ENCODE peak calls at places on chromosomes 7 and 10, in seven cellular contexts. One of them, this sample, is unnamed.
A peak's percentile ranks its signal among the peaks of the same experiment; 100 is the strongest.

GRCh38 chr7:120775703-120776265 is 82.2 kb downstream of the TSPAN12 start:
- DNase-seq in CD8-positive, alpha-beta T cell: no peak
- DNase-seq in HAP-1: no peak
- DNase-seq in tibial artery: no peak
- DNase-seq in PC-9: no peak
- DNase-seq in stomach: no peak
- DNase-seq in PC-3: no peak
- DNase-seq in this sample: no peak

GRCh38 chr7:5423844-5424688 is 432 bp upstream of the TNRC18 start:
- DNase-seq in HAP-1: peak; percentile 98
- DNase-seq in PC-9: peak; percentile 93
- DNase-seq in PC-3: peak; percentile 97
- DNase-seq in CD8-positive, alpha-beta T cell: no peak
- DNase-seq in stomach: peak; percentile 96
- DNase-seq in tibial artery: peak; percentile 97
- DNase-seq in this sample: peak; percentile 96

GRCh38 chr10:15230257-15230656 is 61.8 kb upstream of the NMT2 start:
- DNase-seq in PC-3: no peak
- DNase-seq in HAP-1: no peak
- DNase-seq in tibial artery: no peak
- DNase-seq in PC-9: no peak
- DNase-seq in stomach: no peak
- DNase-seq in CD8-positive, alpha-beta T cell: no peak
- DNase-seq in this sample: no peak

GRCh38 chr10:73262105-73262730 is 9.8 kb upstream of the MRPS16 start:
- DNase-seq in PC-3: peak; percentile 100
- DNase-seq in stomach: no peak
- DNase-seq in HAP-1: no peak
- DNase-seq in CD8-positive, alpha-beta T cell: no peak
- DNase-seq in tibial artery: no peak
- DNase-seq in PC-9: peak; percentile 85
- DNase-seq in this sample: peak; percentile 70

GRCh38 chr7:45217358-45217757 is 59.8 kb downstream of the RAMP3 start:
- DNase-seq in tibial artery: no peak
- DNase-seq in PC-9: no peak
- DNase-seq in PC-3: peak; percentile 46
- DNase-seq in HAP-1: peak; percentile 37
- DNase-seq in CD8-positive, alpha-beta T cell: no peak
- DNase-seq in stomach: no peak
- DNase-seq in this sample: no peak

GRCh38 chr10:113780681-113781250 is 29.3 kb downstream of the PLEKHS1 start:
- DNase-seq in stomach: no peak
- DNase-seq in PC-9: no peak
- DNase-seq in HAP-1: peak; percentile 21
- DNase-seq in tibial artery: no peak
- DNase-seq in PC-3: no peak
- DNase-seq in CD8-positive, alpha-beta T cell: no peak
- DNase-seq in this sample: no peak

GRCh38 chr10:116398224-116398623 is 29.4 kb upstream of the PNLIPRP3 start:
- DNase-seq in CD8-positive, alpha-beta T cell: no peak
- DNase-seq in PC-3: no peak
- DNase-seq in stomach: no peak
- DNase-seq in HAP-1: no peak
- DNase-seq in tibial artery: no peak
- DNase-seq in PC-9: no peak
- DNase-seq in this sample: no peak

GRCh38 chr7:12965767-12966166 is 278.3 kb downstream of the ARL4A start:
- DNase-seq in HAP-1: no peak
- DNase-seq in PC-9: peak; percentile 48
- DNase-seq in PC-3: peak; percentile 19
- DNase-seq in tibial artery: no peak
- DNase-seq in stomach: no peak
- DNase-seq in CD8-positive, alpha-beta T cell: no peak
- DNase-seq in this sample: no peak

GRCh38 chr7:64889686-64890162 is 13.3 kb upstream of the ZNF273 start:
- DNase-seq in CD8-positive, alpha-beta T cell: no peak
- DNase-seq in HAP-1: no peak
- DNase-seq in PC-3: no peak
- DNase-seq in tibial artery: no peak
- DNase-seq in stomach: no peak
- DNase-seq in PC-9: no peak
- DNase-seq in this sample: no peak

GRCh38 chr10:13268841-13269240 is 31.0 kb downstream of the PHYH start:
- DNase-seq in PC-9: no peak
- DNase-seq in PC-3: no peak
- DNase-seq in tibial artery: no peak
- DNase-seq in HAP-1: no peak
- DNase-seq in CD8-positive, alpha-beta T cell: no peak
- DNase-seq in stomach: no peak
- DNase-seq in this sample: no peak

GRCh38 chr10:122663516-122664130 is 36.0 kb downstream of the C10orf120 start:
- DNase-seq in HAP-1: no peak
- DNase-seq in tibial artery: no peak
- DNase-seq in stomach: no peak
- DNase-seq in PC-3: no peak
- DNase-seq in PC-9: no peak
- DNase-seq in CD8-positive, alpha-beta T cell: no peak
- DNase-seq in this sample: no peak

GRCh38 chr7:112204072-112204775 is 2.0 kb downstream of the DOCK4 start:
- DNase-seq in stomach: no peak
- DNase-seq in CD8-positive, alpha-beta T cell: no peak
- DNase-seq in PC-9: no peak
- DNase-seq in tibial artery: no peak
- DNase-seq in HAP-1: no peak
- DNase-seq in PC-3: peak; percentile 19
- DNase-seq in this sample: peak; percentile 29

GRCh38 chr7:158192184-158192835 is 395.3 kb downstream of the PTPRN2 start:
- DNase-seq in PC-9: no peak
- DNase-seq in HAP-1: no peak
- DNase-seq in tibial artery: no peak
- DNase-seq in PC-3: no peak
- DNase-seq in stomach: no peak
- DNase-seq in CD8-positive, alpha-beta T cell: no peak
- DNase-seq in this sample: no peak

GRCh38 chr10:71964669-71965515 is 697 bp downstream of the CHST3 start:
- DNase-seq in HAP-1: peak; percentile 57
- DNase-seq in stomach: peak; percentile 63
- DNase-seq in PC-3: peak; percentile 66
- DNase-seq in tibial artery: peak; percentile 85
- DNase-seq in PC-9: peak; percentile 63
- DNase-seq in CD8-positive, alpha-beta T cell: no peak
- DNase-seq in this sample: peak; percentile 78

GRCh38 chr10:132599712-132600111 is 62.1 kb downstream of the INPP5A start:
- DNase-seq in CD8-positive, alpha-beta T cell: no peak
- DNase-seq in PC-9: no peak
- DNase-seq in PC-3: no peak
- DNase-seq in stomach: no peak
- DNase-seq in HAP-1: no peak
- DNase-seq in tibial artery: no peak
- DNase-seq in this sample: no peak

GRCh38 chr7:10934292-10934691 is 39.4 kb upstream of the PHF14 start:
- DNase-seq in PC-3: no peak
- DNase-seq in PC-9: no peak
- DNase-seq in tibial artery: no peak
- DNase-seq in CD8-positive, alpha-beta T cell: no peak
- DNase-seq in stomach: no peak
- DNase-seq in HAP-1: no peak
- DNase-seq in this sample: no peak

GRCh38 chr7:95433129-95433528 is 1.7 kb downstream of the PON2 start:
- DNase-seq in CD8-positive, alpha-beta T cell: no peak
- DNase-seq in stomach: no peak
- DNase-seq in PC-3: no peak
- DNase-seq in HAP-1: no peak
- DNase-seq in PC-9: no peak
- DNase-seq in tibial artery: no peak
- DNase-seq in this sample: no peak

GRCh38 chr10:68997216-68997615 is 8.6 kb downstream of the KIFBP start:
- DNase-seq in tibial artery: no peak
- DNase-seq in PC-3: no peak
- DNase-seq in stomach: no peak
- DNase-seq in HAP-1: no peak
- DNase-seq in PC-9: no peak
- DNase-seq in CD8-positive, alpha-beta T cell: no peak
- DNase-seq in this sample: no peak

GRCh38 chr10:86693721-86694369 is 25.5 kb downstream of the LDB3 start:
- DNase-seq in PC-9: no peak
- DNase-seq in CD8-positive, alpha-beta T cell: no peak
- DNase-seq in tibial artery: peak; percentile 52
- DNase-seq in stomach: peak; percentile 63
- DNase-seq in HAP-1: peak; percentile 80
- DNase-seq in PC-3: peak; percentile 35
- DNase-seq in this sample: peak; percentile 71

GRCh38 chr10:67812007-67812406 is 26.0 kb downstream of the DNAJC12 start:
- DNase-seq in HAP-1: no peak
- DNase-seq in PC-9: no peak
- DNase-seq in CD8-positive, alpha-beta T cell: no peak
- DNase-seq in stomach: no peak
- DNase-seq in tibial artery: no peak
- DNase-seq in PC-3: no peak
- DNase-seq in this sample: no peak

GRCh38 chr7:50206521-50207250 is 97.8 kb upstream of the IKZF1 start:
- DNase-seq in PC-3: no peak
- DNase-seq in PC-9: no peak
- DNase-seq in stomach: no peak
- DNase-seq in CD8-positive, alpha-beta T cell: peak; percentile 63
- DNase-seq in HAP-1: no peak
- DNase-seq in tibial artery: no peak
- DNase-seq in this sample: no peak

GRCh38 chr10:86971146-86971991 is 3.1 kb downstream of the ADIRF start:
- DNase-seq in PC-3: peak; percentile 87
- DNase-seq in tibial artery: peak; percentile 92
- DNase-seq in HAP-1: no peak
- DNase-seq in stomach: peak; percentile 91
- DNase-seq in PC-9: peak; percentile 66
- DNase-seq in CD8-positive, alpha-beta T cell: peak; percentile 91
- DNase-seq in this sample: peak; percentile 95

GRCh38 chr7:30226593-30227268 is 57.7 kb upstream of the ZNRF2 start:
- DNase-seq in HAP-1: peak; percentile 71
- DNase-seq in PC-3: peak; percentile 67
- DNase-seq in tibial artery: no peak
- DNase-seq in PC-9: peak; percentile 60
- DNase-seq in CD8-positive, alpha-beta T cell: no peak
- DNase-seq in stomach: peak; percentile 75
- DNase-seq in this sample: no peak

DNA sequence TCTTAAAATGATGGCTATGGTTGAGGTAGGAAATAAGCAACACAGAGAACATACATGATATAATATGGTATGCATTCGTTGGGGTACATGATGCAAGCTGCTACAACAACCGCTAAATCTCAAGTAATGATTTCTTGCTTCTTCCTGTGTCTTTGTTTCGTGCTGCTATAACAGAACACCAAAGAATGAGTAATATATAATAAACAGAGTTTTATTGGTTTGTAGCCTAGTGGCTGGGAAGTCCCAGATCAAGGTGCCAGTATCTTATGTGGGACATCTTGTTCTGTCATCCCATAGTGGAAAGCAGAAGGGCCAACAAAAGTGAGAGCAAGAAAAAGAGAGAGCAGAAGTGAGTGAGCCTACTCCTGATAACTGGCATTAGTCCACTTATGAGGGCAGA is 689.7 kb downstream of the SUGCT start:
- DNase-seq in tibial artery: no peak
- DNase-seq in PC-3: peak; percentile 67
- DNase-seq in CD8-positive, alpha-beta T cell: no peak
- DNase-seq in PC-9: no peak
- DNase-seq in HAP-1: no peak
- DNase-seq in stomach: no peak
- DNase-seq in this sample: peak; percentile 48
- H3K4me1 ChIP-seq in tibial artery: peaks cover 29% of the 10 kb centered on the region
- H3K4me1 ChIP-seq in PC-3: peaks cover 44% of the 10 kb centered on the region
- H3K4me1 ChIP-seq in CD8-positive, alpha-beta T cell: no peaks in the 10 kb centered on the region
- H3K4me1 ChIP-seq in PC-9: peaks cover 11% of the 10 kb centered on the region
- H3K4me1 ChIP-seq in HAP-1: no peaks in the 10 kb centered on the region
- H3K4me1 ChIP-seq in stomach: peaks cover 14% of the 10 kb centered on the region
- H3K4me1 ChIP-seq in this sample: peaks cover 66% of the 10 kb centered on the region

DNA sequence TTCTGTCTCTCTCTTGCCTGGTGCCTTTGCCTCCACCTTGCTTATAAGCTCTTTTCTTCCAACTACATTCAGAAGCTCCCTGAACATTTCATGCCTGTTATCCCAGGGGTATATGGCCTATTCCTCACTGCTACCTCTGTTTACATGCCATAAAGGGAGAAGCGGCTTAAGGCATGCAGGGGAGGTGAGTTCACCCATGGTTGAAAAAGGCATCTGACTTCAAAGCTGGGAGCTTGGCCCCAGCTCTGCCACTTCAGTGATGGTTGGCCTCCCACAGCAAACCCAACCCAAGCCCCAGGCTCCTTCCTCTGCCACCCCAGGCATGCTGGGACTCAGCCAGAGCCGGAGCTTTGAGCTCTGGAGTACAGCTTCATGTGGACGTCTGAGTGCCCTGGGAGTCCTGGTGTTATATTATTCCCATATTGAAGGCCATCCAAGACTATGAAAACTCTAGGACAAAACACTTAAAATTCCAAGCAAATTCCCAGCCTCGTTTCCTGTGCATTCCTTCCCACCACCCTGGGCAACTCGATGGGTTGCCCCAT is 468.6 kb upstream of the ZMIZ1 start:
- DNase-seq in CD8-positive, alpha-beta T cell: no peak
- DNase-seq in stomach: no peak
- DNase-seq in tibial artery: no peak
- DNase-seq in PC-9: no peak
- DNase-seq in PC-3: no peak
- DNase-seq in HAP-1: no peak
- DNase-seq in this sample: no peak
- H3K4me1 ChIP-seq in CD8-positive, alpha-beta T cell: no peaks in the 10 kb centered on the region
- H3K4me1 ChIP-seq in stomach: no peaks in the 10 kb centered on the region
- H3K4me1 ChIP-seq in tibial artery: no peaks in the 10 kb centered on the region
- H3K4me1 ChIP-seq in PC-9: no peaks in the 10 kb centered on the region
- H3K4me1 ChIP-seq in PC-3: no peaks in the 10 kb centered on the region
- H3K4me1 ChIP-seq in HAP-1: no peaks in the 10 kb centered on the region
- H3K4me1 ChIP-seq in this sample: no peaks in the 10 kb centered on the region

DNA sequence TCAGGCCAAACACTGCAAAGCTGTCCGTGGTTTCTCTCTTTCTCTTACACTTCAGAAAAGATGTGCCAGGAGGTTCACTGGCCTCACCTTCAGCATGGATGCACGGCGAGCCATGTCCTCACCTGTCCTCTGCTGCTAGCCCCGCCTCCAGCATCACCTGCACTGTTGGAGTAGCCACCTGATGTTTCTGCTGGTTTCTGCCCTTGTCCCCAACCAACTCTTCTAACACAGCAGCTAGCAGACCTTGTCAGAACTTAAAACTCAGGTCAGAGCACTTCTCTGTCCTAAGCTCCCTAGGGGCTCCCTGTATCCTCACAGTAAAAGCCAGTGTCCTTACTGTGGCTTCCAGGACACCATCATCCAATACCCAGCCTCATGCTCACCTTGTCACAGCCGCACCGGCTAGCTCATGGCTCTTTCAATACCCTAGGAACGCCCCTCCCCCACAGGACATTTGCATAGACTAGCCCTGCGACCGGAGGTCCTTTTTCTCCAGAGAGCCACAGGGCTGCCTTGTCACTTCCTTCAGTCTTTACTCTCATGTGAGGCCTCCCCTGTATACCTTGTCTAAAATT is 15.2 kb downstream of the PALD1 start:
- DNase-seq in tibial artery: no peak
- DNase-seq in PC-3: no peak
- DNase-seq in stomach: peak; percentile 38
- DNase-seq in HAP-1: peak; percentile 80
- DNase-seq in CD8-positive, alpha-beta T cell: no peak
- DNase-seq in PC-9: no peak
- DNase-seq in this sample: no peak
- H3K4me1 ChIP-seq in tibial artery: no peaks in the 10 kb centered on the region
- H3K4me1 ChIP-seq in PC-3: no peaks in the 10 kb centered on the region
- H3K4me1 ChIP-seq in stomach: peaks cover 55% of the 10 kb centered on the region
- H3K4me1 ChIP-seq in HAP-1: peaks cover 4% of the 10 kb centered on the region
- H3K4me1 ChIP-seq in CD8-positive, alpha-beta T cell: peaks cover 8% of the 10 kb centered on the region
- H3K4me1 ChIP-seq in PC-9: no peaks in the 10 kb centered on the region
- H3K4me1 ChIP-seq in this sample: no peaks in the 10 kb centered on the region

GRCh38 chr10:97686962-97687784 is at the start of gene AVPI1:
- DNase-seq in PC-3: peak; percentile 97
- DNase-seq in HAP-1: peak; percentile 97
- DNase-seq in tibial artery: peak; percentile 96
- DNase-seq in CD8-positive, alpha-beta T cell: peak; percentile 92
- DNase-seq in PC-9: peak; percentile 91
- DNase-seq in stomach: peak; percentile 98
- DNase-seq in this sample: peak; percentile 99
- H3K4me1 ChIP-seq in PC-3: peaks cover 59% of the 10 kb centered on the region
- H3K4me1 ChIP-seq in HAP-1: peaks cover 23% of the 10 kb centered on the region
- H3K4me1 ChIP-seq in tibial artery: peaks cover 40% of the 10 kb centered on the region
- H3K4me1 ChIP-seq in CD8-positive, alpha-beta T cell: peaks cover 22% of the 10 kb centered on the region
- H3K4me1 ChIP-seq in PC-9: peaks cover 54% of the 10 kb centered on the region
- H3K4me1 ChIP-seq in stomach: peaks cover 69% of the 10 kb centered on the region
- H3K4me1 ChIP-seq in this sample: peaks cover 45% of the 10 kb centered on the region

This sample was measured in SJSA1.